ENCODE peak calls at places on chromosomes 13 and 19, in four cellular contexts. One of them, this sample, is unnamed.

GRCh38 chr19:1001538-1002166 is 1.4 kb downstream of the GRIN3B start:
- DNase-seq in GM12892: peak
- DNase-seq in K562: peak
- DNase-seq in HepG2: no peak
- DNase-seq in this sample: peak

GRCh38 chr13:97319088-97319487 is 97.0 kb downstream of the MBNL2 start:
- DNase-seq in GM12892: no peak
- DNase-seq in K562: no peak
- DNase-seq in HepG2: no peak
- DNase-seq in this sample: no peak

GRCh38 chr19:1105217-1105872 is 1.6 kb downstream of the GPX4 start:
- DNase-seq in GM12892: no peak
- DNase-seq in K562: no peak
- DNase-seq in HepG2: no peak
- DNase-seq in this sample: no peak

GRCh38 chr13:111183959-111184684 is 69.0 kb downstream of the ARHGEF7 start:
- DNase-seq in GM12892: no peak
- DNase-seq in K562: no peak
- DNase-seq in HepG2: no peak
- DNase-seq in this sample: no peak

GRCh38 chr13:79225487-79226232 is 180.4 kb downstream of the RBM26 start:
- DNase-seq in GM12892: no peak
- DNase-seq in K562: no peak
- DNase-seq in HepG2: no peak
- DNase-seq in this sample: no peak

GRCh38 chr19:2385053-2385721 is 25.1 kb downstream of the TMPRSS9 start:
- DNase-seq in GM12892: no peak
- DNase-seq in K562: peak
- DNase-seq in HepG2: peak
- DNase-seq in this sample: no peak

GRCh38 chr13:46759861-46760260 is 37.1 kb downstream of the ESD start:
- DNase-seq in GM12892: no peak
- DNase-seq in K562: no peak
- DNase-seq in HepG2: no peak
- DNase-seq in this sample: no peak

GRCh38 chr19:57850553-57851017 is 926 bp downstream of the ZNF587 start:
- DNase-seq in GM12892: no peak
- DNase-seq in K562: peak
- DNase-seq in HepG2: peak
- DNase-seq in this sample: no peak

GRCh38 chr19:6216236-6216995 is 63.4 kb downstream of the MLLT1 start:
- DNase-seq in GM12892: peak
- DNase-seq in K562: no peak
- DNase-seq in HepG2: no peak
- DNase-seq in this sample: peak

GRCh38 chr13:26342898-26343297 is 89.0 kb downstream of the CDK8 start:
- DNase-seq in GM12892: no peak
- DNase-seq in K562: no peak
- DNase-seq in HepG2: no peak
- DNase-seq in this sample: no peak

GRCh38 chr13:33032037-33032625 is 15.9 kb downstream of the KL start:
- DNase-seq in GM12892: no peak
- DNase-seq in K562: no peak
- DNase-seq in HepG2: no peak
- DNase-seq in this sample: no peak

GRCh38 chr13:110759710-110760109 is 46.2 kb downstream of the ING1 start:
- DNase-seq in GM12892: no peak
- DNase-seq in K562: no peak
- DNase-seq in HepG2: no peak
- DNase-seq in this sample: no peak

GRCh38 chr19:51441410-51442390 is 16.6 kb downstream of the SIGLEC8 start:
- DNase-seq in GM12892: no peak
- DNase-seq in K562: peak
- DNase-seq in HepG2: no peak
- DNase-seq in this sample: peak

GRCh38 chr13:40082644-40083043 is 427.2 kb downstream of the COG6 start:
- DNase-seq in GM12892: no peak
- DNase-seq in K562: no peak
- DNase-seq in HepG2: peak
- DNase-seq in this sample: no peak

GRCh38 chr13:44075113-44075512 is 195.4 kb downstream of the LACC1 start:
- DNase-seq in GM12892: no peak
- DNase-seq in K562: no peak
- DNase-seq in HepG2: no peak
- DNase-seq in this sample: no peak

GRCh38 chr13:97223711-97224461 is 1.8 kb downstream of the MBNL2 start:
- DNase-seq in GM12892: no peak
- DNase-seq in K562: peak
- DNase-seq in HepG2: peak
- DNase-seq in this sample: no peak

GRCh38 chr13:79485014-79485441 is 4.1 kb downstream of the NDFIP2 start:
- DNase-seq in GM12892: no peak
- DNase-seq in K562: no peak
- DNase-seq in HepG2: peak
- DNase-seq in this sample: no peak

GRCh38 chr19:14102102-14102696 is 11.6 kb upstream of the SAMD1 start:
- DNase-seq in GM12892: no peak
- DNase-seq in K562: no peak
- DNase-seq in HepG2: no peak
- DNase-seq in this sample: no peak

GRCh38 chr19:55703790-55704215 is 28.8 kb downstream of the EPN1 start:
- DNase-seq in GM12892: no peak
- DNase-seq in K562: peak
- DNase-seq in HepG2: no peak
- DNase-seq in this sample: no peak

DNA sequence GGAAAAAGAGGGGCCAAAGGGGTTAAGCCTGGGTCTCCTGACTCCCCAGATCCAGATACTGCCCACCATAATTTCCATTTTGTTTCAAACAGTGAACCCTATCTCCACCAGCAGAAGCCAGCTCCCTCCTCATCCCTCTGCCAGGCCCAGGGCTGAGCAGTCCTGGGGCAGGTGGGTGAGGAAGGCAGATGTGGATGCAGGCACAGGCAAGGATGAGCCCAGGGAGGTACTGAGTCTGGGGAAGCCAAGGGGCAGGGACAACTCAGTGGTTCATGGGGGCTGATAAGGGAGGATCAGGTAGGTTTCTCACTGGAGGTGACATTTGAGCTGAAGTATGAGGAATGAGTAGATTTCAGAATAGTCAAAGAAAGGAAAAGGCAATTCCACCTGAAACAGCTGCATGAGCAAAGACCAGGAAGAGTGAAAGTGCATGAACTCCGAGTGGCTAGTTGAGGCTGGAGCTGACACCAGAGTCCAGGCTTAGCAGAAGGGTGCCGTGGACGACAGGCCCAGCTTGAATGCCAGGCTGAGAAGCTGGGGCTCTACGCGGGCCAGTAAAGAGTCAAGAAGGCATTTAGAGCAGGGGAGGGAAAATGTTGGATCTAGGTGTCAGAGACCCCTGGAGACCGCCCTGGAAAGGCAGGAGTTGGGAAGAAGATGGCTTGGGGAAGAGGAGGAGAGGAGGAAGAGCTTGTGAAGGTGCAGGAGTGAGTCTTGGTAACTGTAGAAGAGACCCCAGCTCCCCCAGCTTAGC is 10.3 kb downstream of the CIC start:
- DNase-seq in GM12892: no peak
- DNase-seq in K562: no peak
- DNase-seq in HepG2: no peak
- DNase-seq in this sample: no peak
- TF ChIP-seq TAF1 in GM12892: no peak
- TF ChIP-seq TAF1 in K562: no peak
- TF ChIP-seq TAF1 in HepG2: no peak
- TF ChIP-seq TAF1 in this sample: no peak

GRCh38 chr19:40420766-40421467 is 4.9 kb downstream of the SERTAD1 start:
- DNase-seq in GM12892: peak
- DNase-seq in K562: peak
- DNase-seq in HepG2: peak
- DNase-seq in this sample: no peak
- TF ChIP-seq POLR2A in GM12892: peak
- TF ChIP-seq POLR2A in K562: peak
- TF ChIP-seq POLR2A in HepG2: peak
- TF ChIP-seq POLR2A in this sample: peak

DNA sequence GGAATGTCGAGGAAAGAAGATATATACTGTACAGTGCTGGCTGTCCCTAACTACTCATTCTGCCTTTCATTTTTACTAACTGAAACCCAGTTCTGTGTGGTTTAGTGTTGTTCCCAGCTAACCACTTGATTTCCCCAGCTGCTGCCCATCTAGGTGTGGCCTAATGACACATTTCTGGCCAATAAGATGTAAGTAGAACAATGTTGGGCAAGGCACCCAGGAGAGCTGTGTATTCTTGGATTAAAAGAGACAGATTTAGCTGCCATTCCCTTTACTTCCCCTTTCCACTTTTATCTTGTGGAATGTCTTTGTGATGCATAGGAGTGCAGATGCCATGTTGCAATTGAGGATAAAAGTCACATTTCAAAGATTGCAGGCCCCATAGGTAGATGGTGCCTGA is 28.3 kb upstream of the PCDH9 start:
- DNase-seq in GM12892: no peak
- DNase-seq in K562: no peak
- DNase-seq in HepG2: no peak
- DNase-seq in this sample: no peak
- TF ChIP-seq TAF1 in GM12892: no peak
- TF ChIP-seq TAF1 in K562: no peak
- TF ChIP-seq TAF1 in HepG2: no peak
- TF ChIP-seq TAF1 in this sample: no peak

GRCh38 chr19:39846176-39846677 is at the start of gene FBL:
- DNase-seq in GM12892: peak
- DNase-seq in K562: peak
- DNase-seq in HepG2: peak
- DNase-seq in this sample: peak
- TF ChIP-seq POLR2A in GM12892: peak
- TF ChIP-seq POLR2A in K562: peak
- TF ChIP-seq POLR2A in HepG2: peak
- TF ChIP-seq POLR2A in this sample: peak

GRCh38 chr19:48506138-48506733 is 5.4 kb downstream of the LMTK3 start:
- DNase-seq in GM12892: peak
- DNase-seq in K562: peak
- DNase-seq in HepG2: peak
- DNase-seq in this sample: no peak
- TF ChIP-seq TAF1 in GM12892: no peak
- TF ChIP-seq TAF1 in K562: no peak
- TF ChIP-seq TAF1 in HepG2: no peak
- TF ChIP-seq TAF1 in this sample: no peak

GRCh38 chr19:11197291-11198174 is at the start of gene KANK2:
- DNase-seq in GM12892: peak
- DNase-seq in K562: peak
- DNase-seq in HepG2: peak
- DNase-seq in this sample: peak
- TF ChIP-seq POLR2A in GM12892: no peak
- TF ChIP-seq POLR2A in K562: peak
- TF ChIP-seq POLR2A in HepG2: peak
- TF ChIP-seq POLR2A in this sample: no peak

GRCh38 chr19:44071824-44072542 is at the start of gene ZNF284:
- DNase-seq in GM12892: peak
- DNase-seq in K562: peak
- DNase-seq in HepG2: peak
- DNase-seq in this sample: peak
- TF ChIP-seq TAF1 in GM12892: peak
- TF ChIP-seq TAF1 in K562: peak
- TF ChIP-seq TAF1 in HepG2: peak
- TF ChIP-seq TAF1 in this sample: no peak

This sample was measured in GM12891.